ENCODE peak calls at places on chromosomes 13 and 19, in six cellular contexts. One of them, this sample, is unnamed.
A peak's percentile ranks its signal among the peaks of the same experiment; 100 is the strongest.

GRCh38 chr13:43127103-43127817 is 103.9 kb downstream of the DNAJC15 start:
- DNase-seq in prostate gland: no peak
- DNase-seq in mucosa of descending colon: no peak
- DNase-seq in heart left ventricle: no peak
- DNase-seq in foreskin keratinocyte: no peak
- DNase-seq in transverse colon: no peak
- DNase-seq in this sample: no peak

GRCh38 chr19:4472174-4472974 is at the start of gene HDGFL2:
- DNase-seq in prostate gland: no peak
- DNase-seq in mucosa of descending colon: peak; percentile 69
- DNase-seq in heart left ventricle: no peak
- DNase-seq in foreskin keratinocyte: no peak
- DNase-seq in transverse colon: no peak
- DNase-seq in this sample: peak; percentile 68

GRCh38 chr13:100440756-100441421 is 147.7 kb downstream of the GGACT start:
- DNase-seq in prostate gland: no peak
- DNase-seq in mucosa of descending colon: no peak
- DNase-seq in heart left ventricle: no peak
- DNase-seq in foreskin keratinocyte: peak; percentile 32
- DNase-seq in transverse colon: no peak
- DNase-seq in this sample: no peak

GRCh38 chr13:113485545-113485944 is 5.0 kb downstream of the DCUN1D2 start:
- DNase-seq in prostate gland: no peak
- DNase-seq in mucosa of descending colon: no peak
- DNase-seq in heart left ventricle: no peak
- DNase-seq in foreskin keratinocyte: no peak
- DNase-seq in transverse colon: no peak
- DNase-seq in this sample: no peak

GRCh38 chr19:17576758-17577532 is 21.5 kb downstream of the COLGALT1 start:
- DNase-seq in prostate gland: no peak
- DNase-seq in mucosa of descending colon: peak; percentile 93
- DNase-seq in heart left ventricle: no peak
- DNase-seq in foreskin keratinocyte: peak; percentile 66
- DNase-seq in transverse colon: peak; percentile 84
- DNase-seq in this sample: no peak

GRCh38 chr19:40443930-40444180 is 280 bp downstream of the SERTAD3 start:
- DNase-seq in prostate gland: no peak
- DNase-seq in mucosa of descending colon: no peak
- DNase-seq in heart left ventricle: no peak
- DNase-seq in foreskin keratinocyte: no peak
- DNase-seq in transverse colon: no peak
- DNase-seq in this sample: no peak

GRCh38 chr13:93227906-93228801 is 1.5 kb downstream of the GPC6 start:
- DNase-seq in prostate gland: peak; percentile 34
- DNase-seq in mucosa of descending colon: no peak
- DNase-seq in heart left ventricle: peak; percentile 40
- DNase-seq in foreskin keratinocyte: peak; percentile 88
- DNase-seq in transverse colon: peak; percentile 32
- DNase-seq in this sample: peak; percentile 66

GRCh38 chr13:76016799-76017198 is 380.7 kb downstream of the LMO7 start:
- DNase-seq in prostate gland: no peak
- DNase-seq in mucosa of descending colon: no peak
- DNase-seq in heart left ventricle: no peak
- DNase-seq in foreskin keratinocyte: no peak
- DNase-seq in transverse colon: peak; percentile 8
- DNase-seq in this sample: no peak

GRCh38 chr19:52898101-52898500 is 666 bp upstream of the ZNF320 start:
- DNase-seq in prostate gland: no peak
- DNase-seq in mucosa of descending colon: no peak
- DNase-seq in heart left ventricle: peak; percentile 27
- DNase-seq in foreskin keratinocyte: no peak
- DNase-seq in transverse colon: no peak
- DNase-seq in this sample: no peak

GRCh38 chr13:44397766-44398223 is 24.2 kb downstream of the SERP2 start:
- DNase-seq in prostate gland: no peak
- DNase-seq in mucosa of descending colon: no peak
- DNase-seq in heart left ventricle: no peak
- DNase-seq in foreskin keratinocyte: no peak
- DNase-seq in transverse colon: no peak
- DNase-seq in this sample: no peak

GRCh38 chr13:19860884-19861655 is 2.4 kb downstream of the ZMYM5 start:
- DNase-seq in prostate gland: no peak
- DNase-seq in mucosa of descending colon: no peak
- DNase-seq in heart left ventricle: no peak
- DNase-seq in foreskin keratinocyte: peak; percentile 83
- DNase-seq in transverse colon: no peak
- DNase-seq in this sample: no peak

GRCh38 chr13:113552786-113553540 is 31.6 kb upstream of the TFDP1 start:
- DNase-seq in prostate gland: no peak
- DNase-seq in mucosa of descending colon: no peak
- DNase-seq in heart left ventricle: no peak
- DNase-seq in foreskin keratinocyte: no peak
- DNase-seq in transverse colon: peak; percentile 2
- DNase-seq in this sample: no peak

GRCh38 chr19:58296086-58296485 is 9.1 kb upstream of the ERVK3-1 start:
- DNase-seq in prostate gland: no peak
- DNase-seq in mucosa of descending colon: no peak
- DNase-seq in heart left ventricle: no peak
- DNase-seq in foreskin keratinocyte: no peak
- DNase-seq in transverse colon: no peak
- DNase-seq in this sample: no peak

GRCh38 chr13:63586467-63586866 is 2170.8 kb upstream of the PCDH20 start:
- DNase-seq in prostate gland: no peak
- DNase-seq in mucosa of descending colon: no peak
- DNase-seq in heart left ventricle: no peak
- DNase-seq in foreskin keratinocyte: no peak
- DNase-seq in transverse colon: no peak
- DNase-seq in this sample: no peak

GRCh38 chr13:51646041-51646670 is 61.9 kb downstream of the WDFY2 start:
- DNase-seq in prostate gland: no peak
- DNase-seq in mucosa of descending colon: no peak
- DNase-seq in heart left ventricle: no peak
- DNase-seq in foreskin keratinocyte: no peak
- DNase-seq in transverse colon: no peak
- DNase-seq in this sample: no peak

GRCh38 chr19:17946965-17947784 is 14.4 kb downstream of the CCDC124 start:
- DNase-seq in prostate gland: no peak
- DNase-seq in mucosa of descending colon: no peak
- DNase-seq in heart left ventricle: no peak
- DNase-seq in foreskin keratinocyte: no peak
- DNase-seq in transverse colon: no peak
- DNase-seq in this sample: no peak

GRCh38 chr19:29393915-29394460 is 131.8 kb upstream of the VSTM2B start:
- DNase-seq in prostate gland: no peak
- DNase-seq in mucosa of descending colon: no peak
- DNase-seq in heart left ventricle: no peak
- DNase-seq in foreskin keratinocyte: no peak
- DNase-seq in transverse colon: no peak
- DNase-seq in this sample: no peak

GRCh38 chr13:80873589-80873988 is 532.7 kb upstream of the SPRY2 start:
- DNase-seq in prostate gland: no peak
- DNase-seq in mucosa of descending colon: no peak
- DNase-seq in heart left ventricle: no peak
- DNase-seq in foreskin keratinocyte: no peak
- DNase-seq in transverse colon: no peak
- DNase-seq in this sample: no peak

GRCh38 chr13:86585826-86586225 is 786.6 kb upstream of the SLITRK6 start:
- DNase-seq in prostate gland: no peak
- DNase-seq in mucosa of descending colon: no peak
- DNase-seq in heart left ventricle: peak; percentile 49
- DNase-seq in foreskin keratinocyte: no peak
- DNase-seq in transverse colon: peak; percentile 26
- DNase-seq in this sample: no peak

GRCh38 chr13:19864339-19865309 is 1.2 kb upstream of the ZMYM5 start:
- DNase-seq in prostate gland: peak; percentile 61
- DNase-seq in mucosa of descending colon: peak; percentile 80
- DNase-seq in heart left ventricle: peak; percentile 66
- DNase-seq in foreskin keratinocyte: peak; percentile 75
- DNase-seq in transverse colon: peak; percentile 75
- DNase-seq in this sample: peak; percentile 52

GRCh38 chr19:5563941-5564612 is 3.7 kb downstream of the TINCR start:
- DNase-seq in prostate gland: no peak
- DNase-seq in mucosa of descending colon: no peak
- DNase-seq in heart left ventricle: no peak
- DNase-seq in foreskin keratinocyte: peak; percentile 64
- DNase-seq in transverse colon: no peak
- DNase-seq in this sample: no peak

GRCh38 chr13:100825551-100825950 is 151.0 kb upstream of the TMTC4 start:
- DNase-seq in prostate gland: no peak
- DNase-seq in mucosa of descending colon: no peak
- DNase-seq in heart left ventricle: no peak
- DNase-seq in foreskin keratinocyte: peak; percentile 44
- DNase-seq in transverse colon: no peak
- DNase-seq in this sample: no peak

GRCh38 chr19:57406516-57407123 is 4.3 kb upstream of the ZNF17 start:
- DNase-seq in prostate gland: peak; percentile 31
- DNase-seq in mucosa of descending colon: peak; percentile 45
- DNase-seq in heart left ventricle: peak; percentile 65
- DNase-seq in foreskin keratinocyte: peak; percentile 52
- DNase-seq in transverse colon: peak; percentile 54
- DNase-seq in this sample: peak; percentile 62

GRCh38 chr13:28376604-28377003 is 118.3 kb downstream of the FLT1 start:
- DNase-seq in prostate gland: no peak
- DNase-seq in mucosa of descending colon: no peak
- DNase-seq in heart left ventricle: no peak
- DNase-seq in foreskin keratinocyte: no peak
- DNase-seq in transverse colon: no peak
- DNase-seq in this sample: no peak

GRCh38 chr19:41064974-41065569 is 23.2 kb upstream of the CYP2A13 start:
- DNase-seq in prostate gland: no peak
- DNase-seq in mucosa of descending colon: no peak
- DNase-seq in heart left ventricle: no peak
- DNase-seq in foreskin keratinocyte: no peak
- DNase-seq in transverse colon: no peak
- DNase-seq in this sample: no peak

GRCh38 chr19:18021121-18021755 is 13.3 kb downstream of the ARRDC2 start:
- DNase-seq in prostate gland: peak; percentile 72
- DNase-seq in mucosa of descending colon: peak; percentile 92
- DNase-seq in heart left ventricle: peak; percentile 92
- DNase-seq in foreskin keratinocyte: peak; percentile 42
- DNase-seq in transverse colon: peak; percentile 78
- DNase-seq in this sample: peak; percentile 97

GRCh38 chr19:47839913-47840312 is 18.2 kb downstream of the CRX start:
- DNase-seq in prostate gland: no peak
- DNase-seq in mucosa of descending colon: no peak
- DNase-seq in heart left ventricle: no peak
- DNase-seq in foreskin keratinocyte: no peak
- DNase-seq in transverse colon: no peak
- DNase-seq in this sample: no peak

GRCh38 chr19:3403489-3404323 is 37.3 kb downstream of the NFIC start:
- DNase-seq in prostate gland: peak; percentile 88
- DNase-seq in mucosa of descending colon: peak; percentile 82
- DNase-seq in heart left ventricle: peak; percentile 96
- DNase-seq in foreskin keratinocyte: no peak
- DNase-seq in transverse colon: peak; percentile 80
- DNase-seq in this sample: peak; percentile 93
- H3K4me1 ChIP-seq in prostate gland: peaks cover 19% of the 10 kb centered on the region
- H3K4me1 ChIP-seq in mucosa of descending colon: peaks cover 7% of the 10 kb centered on the region
- H3K4me1 ChIP-seq in heart left ventricle: peaks cover 37% of the 10 kb centered on the region
- H3K4me1 ChIP-seq in foreskin keratinocyte: peaks cover 23% of the 10 kb centered on the region
- H3K4me1 ChIP-seq in transverse colon: peaks cover 7% of the 10 kb centered on the region
- H3K4me1 ChIP-seq in this sample: peaks cover 68% of the 10 kb centered on the region

GRCh38 chr13:81927347-81927746 is 1586.4 kb upstream of the SPRY2 start:
- DNase-seq in prostate gland: no peak
- DNase-seq in mucosa of descending colon: no peak
- DNase-seq in heart left ventricle: no peak
- DNase-seq in foreskin keratinocyte: peak; percentile 2
- DNase-seq in transverse colon: no peak
- DNase-seq in this sample: no peak
- TF ChIP-seq CTCF in prostate gland: no peak
- TF ChIP-seq CTCF in mucosa of descending colon: no peak
- TF ChIP-seq CTCF in heart left ventricle: no peak
- TF ChIP-seq CTCF in foreskin keratinocyte: peak; percentile 10
- TF ChIP-seq CTCF in transverse colon: no peak
- TF ChIP-seq CTCF in this sample: no peak

GRCh38 chr13:98525452-98525851 is 51.5 kb downstream of the STK24 start:
- DNase-seq in prostate gland: no peak
- DNase-seq in mucosa of descending colon: no peak
- DNase-seq in heart left ventricle: no peak
- DNase-seq in foreskin keratinocyte: no peak
- DNase-seq in transverse colon: no peak
- DNase-seq in this sample: no peak

GRCh38 chr13:98524391-98524790 is 52.5 kb downstream of the STK24 start:
- DNase-seq in prostate gland: no peak
- DNase-seq in mucosa of descending colon: no peak
- DNase-seq in heart left ventricle: no peak
- DNase-seq in foreskin keratinocyte: no peak
- DNase-seq in transverse colon: no peak
- DNase-seq in this sample: no peak

GRCh38 chr13:98525852-98526512 is 50.9 kb downstream of the STK24 start:
- DNase-seq in prostate gland: no peak
- DNase-seq in mucosa of descending colon: no peak
- DNase-seq in heart left ventricle: no peak
- DNase-seq in foreskin keratinocyte: no peak
- DNase-seq in transverse colon: no peak
- DNase-seq in this sample: no peak

GRCh38 chr13:98523455-98524102 is 53.3 kb downstream of the STK24 start:
- DNase-seq in prostate gland: no peak
- DNase-seq in mucosa of descending colon: no peak
- DNase-seq in heart left ventricle: no peak
- DNase-seq in foreskin keratinocyte: no peak
- DNase-seq in transverse colon: no peak
- DNase-seq in this sample: no peak

GRCh38 chr13:98524793-98525192 is 52.1 kb downstream of the STK24 start:
- DNase-seq in prostate gland: no peak
- DNase-seq in mucosa of descending colon: no peak
- DNase-seq in heart left ventricle: no peak
- DNase-seq in foreskin keratinocyte: no peak
- DNase-seq in transverse colon: no peak
- DNase-seq in this sample: no peak
- H3K4me1 ChIP-seq in prostate gland: peaks cover 6% of the 10 kb centered on the region
- H3K4me1 ChIP-seq in mucosa of descending colon: peaks cover 26% of the 10 kb centered on the region
- H3K4me1 ChIP-seq in heart left ventricle: peaks cover 38% of the 10 kb centered on the region
- H3K4me1 ChIP-seq in foreskin keratinocyte: no peaks in the 10 kb centered on the region
- H3K4me1 ChIP-seq in transverse colon: peaks cover 20% of the 10 kb centered on the region
- H3K4me1 ChIP-seq in this sample: peaks cover 51% of the 10 kb centered on the region

DNA sequence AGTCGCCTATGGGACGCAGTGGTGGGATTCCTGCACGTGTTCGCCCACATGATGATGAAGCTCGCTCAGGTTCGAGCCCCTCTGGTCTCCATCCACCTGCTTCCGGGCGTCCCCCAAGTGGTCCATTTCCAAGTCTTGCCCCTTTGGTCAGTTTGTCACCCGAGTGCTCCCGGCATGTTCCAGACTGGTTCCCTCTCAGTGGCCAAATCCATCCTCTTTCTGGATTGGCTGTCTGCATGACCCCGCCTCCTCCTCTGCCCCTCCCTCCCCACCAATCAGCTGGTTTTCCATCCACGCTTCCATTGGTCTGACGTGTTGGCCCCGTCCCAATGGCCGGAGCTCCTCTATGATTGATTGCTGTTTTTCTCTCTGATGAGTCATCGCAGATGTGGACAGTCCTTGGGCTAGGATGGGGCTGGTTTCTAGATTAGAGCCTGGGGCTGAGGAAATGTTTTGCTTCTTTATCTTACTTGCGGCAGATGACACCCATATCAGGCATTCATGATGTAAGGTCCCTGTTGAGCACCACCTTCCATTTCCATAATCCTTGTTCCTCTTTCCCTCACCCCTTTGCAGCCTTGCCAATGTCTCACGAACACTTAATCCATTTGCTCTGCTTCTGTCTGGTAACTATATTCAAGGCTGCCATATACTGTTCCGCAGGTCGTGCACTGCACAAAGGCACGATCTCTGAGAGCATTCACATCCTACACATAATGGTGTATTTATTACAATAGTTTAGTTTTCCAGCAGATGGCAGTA is 73.8 kb downstream of the MAP4K1 start:
- DNase-seq in prostate gland: no peak
- DNase-seq in mucosa of descending colon: peak; percentile 68
- DNase-seq in heart left ventricle: peak; percentile 64
- DNase-seq in foreskin keratinocyte: peak; percentile 96
- DNase-seq in transverse colon: peak; percentile 42
- DNase-seq in this sample: peak; percentile 94
- TF ChIP-seq CTCF in prostate gland: peak; percentile 68
- TF ChIP-seq CTCF in mucosa of descending colon: no peak
- TF ChIP-seq CTCF in heart left ventricle: peak; percentile 61
- TF ChIP-seq CTCF in foreskin keratinocyte: peak; percentile 88
- TF ChIP-seq CTCF in transverse colon: peak; percentile 48
- TF ChIP-seq CTCF in this sample: peak; percentile 33

This sample was measured in psoas muscle.